ENCODE peak calls at places on chromosomes 6 and 20, in five cellular contexts. J is mesenchymal stem cell, O is H1, Q is H9, X is trophoblast cell. Y is an unnamed sample.

GRCh38 chr20:39004508-39004907 is 42.4 kb downstream of the DHX35 start:
- DNase-seq in J (no peak), O (no peak), Q (no peak), X (no peak), Y (no peak)

GRCh38 chr6:108876929-108877775 is 28.9 kb downstream of the ARMC2 start:
- DNase-seq in J (peak; percentile 36), O (no peak), Q (no peak), X (no peak), Y (no peak)

GRCh38 chr20:41174373-41174772 is 37.0 kb downstream of the PLCG1 start:
- DNase-seq in J (no peak), O (peak; percentile 30), Q (peak; percentile 10), X (no peak), Y (no peak)

GRCh38 chr6:83592770-83593394 is 80.5 kb downstream of the PRSS35 start:
- DNase-seq in J (peak; percentile 38), O (no peak), Q (peak; percentile 45), X (no peak), Y (no peak)

GRCh38 chr20:3925899-3926638 is 36.9 kb downstream of the PANK2 start:
- DNase-seq in J (no peak), O (no peak), Q (no peak), X (no peak), Y (no peak)

GRCh38 chr6:170179925-170180324 is 111.0 kb downstream of the DLL1 start:
- DNase-seq in J (no peak), O (no peak), Q (no peak), X (no peak), Y (no peak)

GRCh38 chr6:85372915-85373270 is 77.0 kb upstream of the NT5E start:
- DNase-seq in J (no peak), O (no peak), Q (no peak), X (no peak), Y (no peak)

GRCh38 chr20:31670371-31671228 is 32.9 kb downstream of the COX4I2 start:
- DNase-seq in J (peak; percentile 96), O (no peak), Q (no peak), X (no peak), Y (no peak)

GRCh38 chr20:8854566-8854965 is 214.3 kb upstream of the PLCB4 start:
- DNase-seq in J (peak; percentile 62), O (no peak), Q (no peak), X (no peak), Y (no peak)

GRCh38 chr6:12311106-12311505 is 20.9 kb downstream of the EDN1 start:
- DNase-seq in J (no peak), O (peak; percentile 27), Q (no peak), X (no peak), Y (no peak)

GRCh38 chr20:62740286-62741141 is 31.9 kb downstream of the NTSR1 start:
- DNase-seq in J (peak; percentile 85), O (no peak), Q (no peak), X (peak; percentile 29), Y (no peak)

GRCh38 chr6:150622941-150623874 is 23.5 kb downstream of the PLEKHG1 start:
- DNase-seq in J (no peak), O (no peak), Q (no peak), X (no peak), Y (no peak)

GRCh38 chr20:24445510-24446170 is 23.8 kb upstream of the SYNDIG1 start:
- DNase-seq in J (no peak), O (no peak), Q (no peak), X (no peak), Y (no peak)

GRCh38 chr6:166724576-166724975 is 97.5 kb upstream of the RPS6KA2 start:
- DNase-seq in J (no peak), O (no peak), Q (no peak), X (no peak), Y (no peak)

GRCh38 chr6:15969236-15969778 is 159.6 kb upstream of the MYLIP start:
- DNase-seq in J (no peak), O (no peak), Q (no peak), X (peak; percentile 75), Y (no peak)

GRCh38 chr6:26363882-26364825 is 844 bp upstream of the BTN3A2 start:
- DNase-seq in J (peak; percentile 35), O (no peak), Q (no peak), X (no peak), Y (no peak)

GRCh38 chr20:25525857-25526256 is 59.5 kb downstream of the NINL start:
- DNase-seq in J (peak; percentile 93), O (no peak), Q (no peak), X (no peak), Y (no peak)

GRCh38 chr6:168559574-168560098 is 118.7 kb downstream of the SMOC2 start:
- DNase-seq in J (no peak), O (no peak), Q (no peak), X (peak; percentile 18), Y (no peak)

GRCh38 chr6:7697432-7697819 is 28.5 kb upstream of the BMP6 start:
- DNase-seq in J (no peak), O (no peak), Q (no peak), X (no peak), Y (no peak)

GRCh38 chr6:45438849-45439406 is 61.2 kb upstream of the SUPT3H start:
- DNase-seq in J (peak; percentile 42), O (no peak), Q (no peak), X (no peak), Y (no peak)

GRCh38 chr6:90199900-90200299 is 96.7 kb downstream of the BACH2 start:
- DNase-seq in J (peak; percentile 57), O (no peak), Q (no peak), X (no peak), Y (no peak)

GRCh38 chr6:33199687-33200233 is 705 bp downstream of the RXRB start:
- DNase-seq in J (peak; percentile 79), O (no peak), Q (peak; percentile 91), X (peak; percentile 82), Y (no peak)

GRCh38 chr6:49969588-49969987 is at the start of gene DEFB113:
- DNase-seq in J (no peak), O (no peak), Q (no peak), X (no peak), Y (no peak)

GRCh38 chr6:87832025-87832825 is 130.2 kb upstream of the AKIRIN2 start:
- DNase-seq in J (peak; percentile 22), O (no peak), Q (no peak), X (no peak), Y (no peak)

GRCh38 chr6:143505537-143505936 is 6.0 kb downstream of the FUCA2 start:
- DNase-seq in J (no peak), O (no peak), Q (no peak), X (no peak), Y (no peak)

GRCh38 chr20:24634855-24635254 is 165.4 kb downstream of the SYNDIG1 start:
- DNase-seq in J (peak; percentile 90), O (peak; percentile 44), Q (peak; percentile 65), X (no peak), Y (no peak)

GRCh38 chr6:40436685-40437604 is 150.2 kb downstream of the LRFN2 start:
- DNase-seq in J (peak; percentile 42), O (no peak), Q (no peak), X (no peak), Y (no peak)

GRCh38 chr6:105991561-105992314 is 94.4 kb upstream of the PRDM1 start:
- DNase-seq in J (no peak), O (peak; percentile 67), Q (peak; percentile 54), X (peak; percentile 65), Y (no peak)

GRCh38 chr6:158610319-158610968 is 34.1 kb downstream of the DYNLT1 start:
- DNase-seq in J (no peak), O (no peak), Q (no peak), X (no peak), Y (no peak)

GRCh38 chr20:20529597-20529996 is 161.7 kb downstream of the INSM1 start:
- DNase-seq in J (no peak), O (no peak), Q (no peak), X (no peak), Y (no peak)

DNA sequence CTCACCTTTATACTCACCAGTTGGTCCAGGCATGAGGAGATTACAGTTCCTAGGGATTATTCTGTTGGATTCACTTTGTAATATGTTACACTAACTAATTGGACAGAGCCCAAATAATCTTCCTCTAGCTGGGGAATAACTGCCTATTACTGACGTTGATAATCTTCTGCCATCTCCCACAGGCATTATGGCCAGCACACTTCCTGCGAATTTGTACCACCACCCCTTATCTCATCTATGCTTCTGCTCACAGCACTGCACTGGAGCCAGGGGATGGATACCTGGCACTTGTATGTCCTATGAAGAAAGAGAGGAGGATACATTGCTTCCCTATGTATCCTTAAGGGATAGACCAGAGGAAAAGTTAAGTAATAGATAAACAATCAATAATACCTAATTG is 494.8 kb upstream of the MAN1A1 start:
- DNase-seq in J (no peak), O (no peak), Q (no peak), X (no peak), Y (no peak)
- H2BK12ac ChIP-seq in J (no peak overlapping the region), O (no peak overlapping the region), Q (no peak overlapping the region), X (no peak overlapping the region), Y (no peak overlapping the region)

DNA sequence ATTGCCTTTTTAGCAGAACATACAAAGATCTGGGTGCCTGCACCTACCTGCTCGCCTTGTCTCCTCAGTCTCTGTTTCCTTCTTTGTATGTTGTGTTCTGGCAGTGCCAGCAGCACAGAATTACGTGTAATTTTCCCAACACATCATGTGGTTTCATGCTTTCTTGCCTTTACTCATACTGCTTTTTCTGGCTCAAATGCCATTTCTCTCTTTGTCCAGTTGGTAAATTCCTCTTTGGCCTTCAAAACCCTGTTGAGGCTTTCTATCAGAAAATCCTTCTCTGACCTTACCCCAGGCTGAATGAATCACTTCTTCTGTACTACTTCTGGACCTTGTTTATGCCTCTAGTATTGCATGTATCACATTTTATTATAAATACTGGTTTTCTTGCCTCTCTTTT is 31.8 kb downstream of the L3MBTL3 start:
- DNase-seq in J (peak; percentile 10), O (no peak), Q (no peak), X (no peak), Y (no peak)
- H2BK12ac ChIP-seq in J (no peak overlapping the region), O (no peak overlapping the region), Q (no peak overlapping the region), X (no peak overlapping the region), Y (no peak overlapping the region)

DNA sequence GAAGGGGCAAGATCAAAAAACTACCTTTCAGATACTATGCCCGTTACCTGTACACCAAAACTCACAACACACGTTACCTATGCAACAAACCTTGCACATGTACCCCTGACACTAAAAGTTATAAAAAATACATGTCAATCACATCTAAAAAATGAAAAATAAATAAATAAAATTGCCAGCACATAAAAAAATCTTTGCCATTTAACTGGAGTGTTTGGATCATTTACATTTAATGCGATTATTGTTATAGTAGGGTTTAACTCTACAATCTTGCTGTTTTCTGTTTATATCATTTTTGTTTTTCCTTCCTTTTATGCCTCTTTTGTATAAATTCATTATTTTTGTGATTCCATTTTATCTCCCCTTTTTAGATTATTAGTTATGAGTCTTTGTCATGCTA is 106.3 kb downstream of the RFX6 start:
- DNase-seq in J (no peak), O (no peak), Q (no peak), X (no peak), Y (no peak)
- H2BK12ac ChIP-seq in J (no peak overlapping the region), O (no peak overlapping the region), Q (no peak overlapping the region), X (no peak overlapping the region), Y (no peak overlapping the region)

DNA sequence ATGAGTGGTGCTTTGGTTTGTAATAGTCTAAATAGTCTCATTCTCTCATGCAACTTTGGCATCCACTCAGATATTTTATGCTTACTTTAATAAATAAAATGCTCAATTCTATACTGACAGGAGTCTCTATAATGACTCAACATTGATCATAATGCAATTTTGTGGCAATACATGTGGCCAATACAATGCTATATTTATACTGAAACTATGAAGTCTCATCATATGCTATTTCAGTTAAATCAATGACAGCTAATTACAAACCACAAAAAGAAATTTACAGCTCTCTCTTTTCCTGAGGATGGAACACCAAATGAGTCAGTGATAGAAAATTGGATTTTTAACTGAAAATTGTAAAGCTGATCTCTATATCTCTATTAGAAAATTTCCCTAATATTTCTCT is 77.1 kb downstream of the WASF1 start:
- DNase-seq in J (no peak), O (no peak), Q (no peak), X (no peak), Y (no peak)
- H2BK12ac ChIP-seq in J (no peak overlapping the region), O (no peak overlapping the region), Q (no peak overlapping the region), X (no peak overlapping the region), Y (no peak overlapping the region)